ENCODE peak calls at places on chromosome 16, in eight cellular contexts. One of them, this sample, is unnamed.

GRCh38 chr16:89695086-89695874 is 6.2 kb downstream of the SPATA2L start:
- DNase-seq in activated naive CD4-positive, alpha-beta T cell treated with anti-CD3 and anti-CD28 coated beads, Interleukin-2, amount 50 U/mL, for 16 hours: no peak
- DNase-seq in NCI-H446 treated with DMSO at 0.1 percent for 48 hours: no peak
- DNase-seq in non-pigmented ciliary epithelial cell: no peak
- DNase-seq in AG09309: no peak
- DNase-seq in GDM1: no peak
- DNase-seq in natural killer cell: no peak
- DNase-seq in activated CD4-positive, alpha-beta T cell treated with anti-CD3 and anti-CD28 coated beads, Interleukin-2, amount 50 U/mL, for 24 hours: no peak
- DNase-seq in this sample: no peak

GRCh38 chr16:57471852-57472664 is 9.6 kb downstream of the POLR2C start:
- DNase-seq in activated CD4-positive, alpha-beta T cell treated with anti-CD3 and anti-CD28 coated beads, Interleukin-2, amount 50 U/mL, for 24 hours: no peak
- DNase-seq in GDM1: no peak
- DNase-seq in NCI-H446 treated with DMSO at 0.1 percent for 48 hours: no peak
- DNase-seq in activated naive CD4-positive, alpha-beta T cell treated with anti-CD3 and anti-CD28 coated beads, Interleukin-2, amount 50 U/mL, for 16 hours: no peak
- DNase-seq in natural killer cell: no peak
- DNase-seq in AG09309: no peak
- DNase-seq in non-pigmented ciliary epithelial cell: no peak
- DNase-seq in this sample: no peak

GRCh38 chr16:20064520-20064919 is 9.2 kb downstream of the GPR139 start:
- DNase-seq in GDM1: no peak
- DNase-seq in activated CD4-positive, alpha-beta T cell treated with anti-CD3 and anti-CD28 coated beads, Interleukin-2, amount 50 U/mL, for 24 hours: no peak
- DNase-seq in AG09309: no peak
- DNase-seq in non-pigmented ciliary epithelial cell: no peak
- DNase-seq in NCI-H446 treated with DMSO at 0.1 percent for 48 hours: no peak
- DNase-seq in natural killer cell: no peak
- DNase-seq in activated naive CD4-positive, alpha-beta T cell treated with anti-CD3 and anti-CD28 coated beads, Interleukin-2, amount 50 U/mL, for 16 hours: no peak
- DNase-seq in this sample: no peak

GRCh38 chr16:66324785-66325184 is 41.7 kb upstream of the CDH5 start:
- DNase-seq in non-pigmented ciliary epithelial cell: no peak
- DNase-seq in activated CD4-positive, alpha-beta T cell treated with anti-CD3 and anti-CD28 coated beads, Interleukin-2, amount 50 U/mL, for 24 hours: no peak
- DNase-seq in GDM1: no peak
- DNase-seq in AG09309: no peak
- DNase-seq in NCI-H446 treated with DMSO at 0.1 percent for 48 hours: no peak
- DNase-seq in natural killer cell: no peak
- DNase-seq in activated naive CD4-positive, alpha-beta T cell treated with anti-CD3 and anti-CD28 coated beads, Interleukin-2, amount 50 U/mL, for 16 hours: no peak
- DNase-seq in this sample: peak

GRCh38 chr16:74034862-74035261 is 261.8 kb upstream of the PSMD7 start:
- DNase-seq in activated CD4-positive, alpha-beta T cell treated with anti-CD3 and anti-CD28 coated beads, Interleukin-2, amount 50 U/mL, for 24 hours: no peak
- DNase-seq in natural killer cell: no peak
- DNase-seq in GDM1: no peak
- DNase-seq in NCI-H446 treated with DMSO at 0.1 percent for 48 hours: no peak
- DNase-seq in non-pigmented ciliary epithelial cell: no peak
- DNase-seq in activated naive CD4-positive, alpha-beta T cell treated with anti-CD3 and anti-CD28 coated beads, Interleukin-2, amount 50 U/mL, for 16 hours: no peak
- DNase-seq in AG09309: no peak
- DNase-seq in this sample: peak

GRCh38 chr16:81568749-81569087 is 124.1 kb downstream of the CMIP start:
- DNase-seq in activated naive CD4-positive, alpha-beta T cell treated with anti-CD3 and anti-CD28 coated beads, Interleukin-2, amount 50 U/mL, for 16 hours: no peak
- DNase-seq in activated CD4-positive, alpha-beta T cell treated with anti-CD3 and anti-CD28 coated beads, Interleukin-2, amount 50 U/mL, for 24 hours: no peak
- DNase-seq in NCI-H446 treated with DMSO at 0.1 percent for 48 hours: no peak
- DNase-seq in GDM1: no peak
- DNase-seq in non-pigmented ciliary epithelial cell: no peak
- DNase-seq in AG09309: no peak
- DNase-seq in natural killer cell: no peak
- DNase-seq in this sample: no peak

GRCh38 chr16:84465154-84465553 is 39.3 kb downstream of the MEAK7 start:
- DNase-seq in NCI-H446 treated with DMSO at 0.1 percent for 48 hours: no peak
- DNase-seq in activated CD4-positive, alpha-beta T cell treated with anti-CD3 and anti-CD28 coated beads, Interleukin-2, amount 50 U/mL, for 24 hours: no peak
- DNase-seq in AG09309: no peak
- DNase-seq in activated naive CD4-positive, alpha-beta T cell treated with anti-CD3 and anti-CD28 coated beads, Interleukin-2, amount 50 U/mL, for 16 hours: no peak
- DNase-seq in GDM1: no peak
- DNase-seq in non-pigmented ciliary epithelial cell: no peak
- DNase-seq in natural killer cell: no peak
- DNase-seq in this sample: no peak

GRCh38 chr16:66006485-66006884 is 360.0 kb upstream of the CDH5 start:
- DNase-seq in activated CD4-positive, alpha-beta T cell treated with anti-CD3 and anti-CD28 coated beads, Interleukin-2, amount 50 U/mL, for 24 hours: no peak
- DNase-seq in AG09309: no peak
- DNase-seq in non-pigmented ciliary epithelial cell: no peak
- DNase-seq in activated naive CD4-positive, alpha-beta T cell treated with anti-CD3 and anti-CD28 coated beads, Interleukin-2, amount 50 U/mL, for 16 hours: no peak
- DNase-seq in GDM1: no peak
- DNase-seq in natural killer cell: no peak
- DNase-seq in NCI-H446 treated with DMSO at 0.1 percent for 48 hours: no peak
- DNase-seq in this sample: no peak

GRCh38 chr16:52896478-52897164 is 156.1 kb downstream of the CHD9NB start:
- DNase-seq in AG09309: no peak
- DNase-seq in activated naive CD4-positive, alpha-beta T cell treated with anti-CD3 and anti-CD28 coated beads, Interleukin-2, amount 50 U/mL, for 16 hours: no peak
- DNase-seq in activated CD4-positive, alpha-beta T cell treated with anti-CD3 and anti-CD28 coated beads, Interleukin-2, amount 50 U/mL, for 24 hours: no peak
- DNase-seq in GDM1: no peak
- DNase-seq in natural killer cell: no peak
- DNase-seq in NCI-H446 treated with DMSO at 0.1 percent for 48 hours: no peak
- DNase-seq in non-pigmented ciliary epithelial cell: no peak
- DNase-seq in this sample: no peak

GRCh38 chr16:56643080-56643778 is 4.8 kb downstream of the MT1A start:
- DNase-seq in AG09309: no peak
- DNase-seq in NCI-H446 treated with DMSO at 0.1 percent for 48 hours: no peak
- DNase-seq in natural killer cell: peak
- DNase-seq in GDM1: no peak
- DNase-seq in activated naive CD4-positive, alpha-beta T cell treated with anti-CD3 and anti-CD28 coated beads, Interleukin-2, amount 50 U/mL, for 16 hours: peak
- DNase-seq in non-pigmented ciliary epithelial cell: no peak
- DNase-seq in activated CD4-positive, alpha-beta T cell treated with anti-CD3 and anti-CD28 coated beads, Interleukin-2, amount 50 U/mL, for 24 hours: peak
- DNase-seq in this sample: peak

GRCh38 chr16:17362946-17363345 is 107.8 kb downstream of the XYLT1 start:
- DNase-seq in natural killer cell: no peak
- DNase-seq in non-pigmented ciliary epithelial cell: no peak
- DNase-seq in GDM1: no peak
- DNase-seq in activated naive CD4-positive, alpha-beta T cell treated with anti-CD3 and anti-CD28 coated beads, Interleukin-2, amount 50 U/mL, for 16 hours: no peak
- DNase-seq in activated CD4-positive, alpha-beta T cell treated with anti-CD3 and anti-CD28 coated beads, Interleukin-2, amount 50 U/mL, for 24 hours: no peak
- DNase-seq in AG09309: no peak
- DNase-seq in NCI-H446 treated with DMSO at 0.1 percent for 48 hours: no peak
- DNase-seq in this sample: no peak

GRCh38 chr16:30063893-30064745 is 1.4 kb upstream of the ALDOA start:
- DNase-seq in NCI-H446 treated with DMSO at 0.1 percent for 48 hours: peak
- DNase-seq in activated naive CD4-positive, alpha-beta T cell treated with anti-CD3 and anti-CD28 coated beads, Interleukin-2, amount 50 U/mL, for 16 hours: peak
- DNase-seq in non-pigmented ciliary epithelial cell: no peak
- DNase-seq in AG09309: no peak
- DNase-seq in GDM1: peak
- DNase-seq in natural killer cell: peak
- DNase-seq in activated CD4-positive, alpha-beta T cell treated with anti-CD3 and anti-CD28 coated beads, Interleukin-2, amount 50 U/mL, for 24 hours: peak
- DNase-seq in this sample: no peak

GRCh38 chr16:29009050-29009837 is 24.4 kb downstream of the LAT start:
- DNase-seq in AG09309: no peak
- DNase-seq in GDM1: peak
- DNase-seq in NCI-H446 treated with DMSO at 0.1 percent for 48 hours: no peak
- DNase-seq in natural killer cell: no peak
- DNase-seq in activated naive CD4-positive, alpha-beta T cell treated with anti-CD3 and anti-CD28 coated beads, Interleukin-2, amount 50 U/mL, for 16 hours: peak
- DNase-seq in activated CD4-positive, alpha-beta T cell treated with anti-CD3 and anti-CD28 coated beads, Interleukin-2, amount 50 U/mL, for 24 hours: no peak
- DNase-seq in non-pigmented ciliary epithelial cell: no peak
- DNase-seq in this sample: no peak

GRCh38 chr16:68299571-68300453 is 10.9 kb downstream of the SLC7A6OS start:
- DNase-seq in GDM1: no peak
- DNase-seq in NCI-H446 treated with DMSO at 0.1 percent for 48 hours: no peak
- DNase-seq in activated CD4-positive, alpha-beta T cell treated with anti-CD3 and anti-CD28 coated beads, Interleukin-2, amount 50 U/mL, for 24 hours: no peak
- DNase-seq in natural killer cell: no peak
- DNase-seq in AG09309: no peak
- DNase-seq in activated naive CD4-positive, alpha-beta T cell treated with anti-CD3 and anti-CD28 coated beads, Interleukin-2, amount 50 U/mL, for 16 hours: no peak
- DNase-seq in non-pigmented ciliary epithelial cell: no peak
- DNase-seq in this sample: no peak